ENCODE peak calls at places on chromosomes 6 and 20, in seven cellular contexts. One of them, this sample, is unnamed.
A peak's percentile ranks its signal among the peaks of the same experiment; 100 is the strongest.

GRCh38 chr6:91130126-91130525 is 543.3 kb upstream of the MAP3K7 start:
- DNase-seq in NAMALWA: no peak
- DNase-seq in A172: no peak
- DNase-seq in fibroblast of pulmonary artery: no peak
- DNase-seq in neural crest cell: no peak
- DNase-seq in T-helper 2 cell: no peak
- DNase-seq in astrocyte of the spinal cord: no peak
- DNase-seq in this sample: no peak

GRCh38 chr6:117448732-117449131 is 23.0 kb upstream of the ROS1 start:
- DNase-seq in fibroblast of pulmonary artery: peak; percentile 95
- DNase-seq in T-helper 2 cell: no peak
- DNase-seq in astrocyte of the spinal cord: peak; percentile 95
- DNase-seq in A172: peak; percentile 92
- DNase-seq in neural crest cell: no peak
- DNase-seq in NAMALWA: no peak
- DNase-seq in this sample: no peak

GRCh38 chr6:82979657-82980056 is 86.0 kb downstream of the UBE3D start:
- DNase-seq in T-helper 2 cell: no peak
- DNase-seq in neural crest cell: no peak
- DNase-seq in A172: no peak
- DNase-seq in NAMALWA: no peak
- DNase-seq in astrocyte of the spinal cord: no peak
- DNase-seq in fibroblast of pulmonary artery: no peak
- DNase-seq in this sample: no peak

GRCh38 chr20:39532205-39532604 is 570.1 kb downstream of the DHX35 start:
- DNase-seq in T-helper 2 cell: no peak
- DNase-seq in fibroblast of pulmonary artery: no peak
- DNase-seq in astrocyte of the spinal cord: no peak
- DNase-seq in NAMALWA: no peak
- DNase-seq in neural crest cell: no peak
- DNase-seq in A172: no peak
- DNase-seq in this sample: no peak

GRCh38 chr6:33759887-33760629 is 13.4 kb upstream of the IP6K3 start:
- DNase-seq in A172: no peak
- DNase-seq in T-helper 2 cell: no peak
- DNase-seq in NAMALWA: peak; percentile 26
- DNase-seq in fibroblast of pulmonary artery: no peak
- DNase-seq in neural crest cell: no peak
- DNase-seq in astrocyte of the spinal cord: no peak
- DNase-seq in this sample: no peak

GRCh38 chr20:36555248-36555647 is 13.9 kb downstream of the MYL9 start:
- DNase-seq in fibroblast of pulmonary artery: no peak
- DNase-seq in astrocyte of the spinal cord: no peak
- DNase-seq in A172: no peak
- DNase-seq in T-helper 2 cell: no peak
- DNase-seq in neural crest cell: no peak
- DNase-seq in NAMALWA: no peak
- DNase-seq in this sample: no peak

GRCh38 chr20:50746138-50746940 is 15.0 kb downstream of the PARD6B start:
- DNase-seq in astrocyte of the spinal cord: no peak
- DNase-seq in fibroblast of pulmonary artery: peak; percentile 35
- DNase-seq in T-helper 2 cell: no peak
- DNase-seq in neural crest cell: no peak
- DNase-seq in A172: no peak
- DNase-seq in NAMALWA: no peak
- DNase-seq in this sample: no peak

GRCh38 chr6:116419069-116419468 is 42.1 kb upstream of the CALHM6 start:
- DNase-seq in neural crest cell: no peak
- DNase-seq in astrocyte of the spinal cord: no peak
- DNase-seq in NAMALWA: no peak
- DNase-seq in fibroblast of pulmonary artery: no peak
- DNase-seq in T-helper 2 cell: no peak
- DNase-seq in A172: no peak
- DNase-seq in this sample: no peak

GRCh38 chr6:133042550-133043120 is 198.5 kb upstream of the EYA4 start:
- DNase-seq in T-helper 2 cell: no peak
- DNase-seq in astrocyte of the spinal cord: no peak
- DNase-seq in NAMALWA: no peak
- DNase-seq in fibroblast of pulmonary artery: no peak
- DNase-seq in neural crest cell: no peak
- DNase-seq in A172: no peak
- DNase-seq in this sample: no peak

GRCh38 chr6:170444056-170444505 is 109.0 kb downstream of the PSMB1 start:
- DNase-seq in A172: no peak
- DNase-seq in astrocyte of the spinal cord: no peak
- DNase-seq in T-helper 2 cell: no peak
- DNase-seq in neural crest cell: no peak
- DNase-seq in fibroblast of pulmonary artery: no peak
- DNase-seq in NAMALWA: no peak
- DNase-seq in this sample: no peak

GRCh38 chr6:108541843-108542795 is 18.6 kb upstream of the FOXO3 start:
- DNase-seq in A172: peak; percentile 72
- DNase-seq in fibroblast of pulmonary artery: peak; percentile 90
- DNase-seq in T-helper 2 cell: peak; percentile 43
- DNase-seq in NAMALWA: peak; percentile 94
- DNase-seq in astrocyte of the spinal cord: peak; percentile 85
- DNase-seq in neural crest cell: peak; percentile 59
- DNase-seq in this sample: peak; percentile 82

GRCh38 chr6:119161450-119161849 is 83.0 kb upstream of the FAM184A start:
- DNase-seq in neural crest cell: no peak
- DNase-seq in fibroblast of pulmonary artery: no peak
- DNase-seq in NAMALWA: no peak
- DNase-seq in astrocyte of the spinal cord: no peak
- DNase-seq in T-helper 2 cell: no peak
- DNase-seq in A172: no peak
- DNase-seq in this sample: no peak

GRCh38 chr20:60584221-60584620 is 626.0 kb downstream of the CDH26 start:
- DNase-seq in T-helper 2 cell: no peak
- DNase-seq in NAMALWA: no peak
- DNase-seq in neural crest cell: no peak
- DNase-seq in fibroblast of pulmonary artery: no peak
- DNase-seq in astrocyte of the spinal cord: no peak
- DNase-seq in A172: no peak
- DNase-seq in this sample: no peak